ENCODE peak calls at places on chromosome 7, in nine cellular contexts. One of them, this sample, is unnamed.

GRCh38 chr7:107233174-107233573 is 64.4 kb downstream of the HBP1 start:
- DNase-seq in sigmoid colon: no peak
- DNase-seq in breast epithelium: no peak
- DNase-seq in HCT116: no peak
- DNase-seq in spleen: no peak
- DNase-seq in CD8-positive, alpha-beta T cell: no peak
- DNase-seq in cardiac muscle cell: no peak
- DNase-seq in effector memory CD4-positive, alpha-beta T cell: no peak
- DNase-seq in CD8-positive, alpha-beta memory T cell: no peak
- DNase-seq in this sample: no peak

GRCh38 chr7:33072471-33072870 is 9.9 kb upstream of the NT5C3A start:
- DNase-seq in HCT116: no peak
- DNase-seq in sigmoid colon: no peak
- DNase-seq in cardiac muscle cell: no peak
- DNase-seq in CD8-positive, alpha-beta T cell: no peak
- DNase-seq in breast epithelium: no peak
- DNase-seq in effector memory CD4-positive, alpha-beta T cell: no peak
- DNase-seq in spleen: no peak
- DNase-seq in CD8-positive, alpha-beta memory T cell: no peak
- DNase-seq in this sample: no peak

GRCh38 chr7:66250711-66251110 is 45.6 kb downstream of the TPST1 start:
- DNase-seq in HCT116: no peak
- DNase-seq in sigmoid colon: no peak
- DNase-seq in effector memory CD4-positive, alpha-beta T cell: no peak
- DNase-seq in CD8-positive, alpha-beta memory T cell: no peak
- DNase-seq in breast epithelium: no peak
- DNase-seq in spleen: no peak
- DNase-seq in cardiac muscle cell: no peak
- DNase-seq in CD8-positive, alpha-beta T cell: no peak
- DNase-seq in this sample: no peak

GRCh38 chr7:117912421-117912820 is 39.2 kb upstream of the CTTNBP2 start:
- DNase-seq in breast epithelium: no peak
- DNase-seq in effector memory CD4-positive, alpha-beta T cell: no peak
- DNase-seq in CD8-positive, alpha-beta memory T cell: no peak
- DNase-seq in cardiac muscle cell: no peak
- DNase-seq in sigmoid colon: no peak
- DNase-seq in CD8-positive, alpha-beta T cell: no peak
- DNase-seq in spleen: no peak
- DNase-seq in HCT116: no peak
- DNase-seq in this sample: no peak

GRCh38 chr7:75669579-75669978 is 69.2 kb downstream of the HIP1 start:
- DNase-seq in effector memory CD4-positive, alpha-beta T cell: no peak
- DNase-seq in CD8-positive, alpha-beta T cell: no peak
- DNase-seq in spleen: peak; percentile 1
- DNase-seq in sigmoid colon: no peak
- DNase-seq in cardiac muscle cell: no peak
- DNase-seq in breast epithelium: no peak
- DNase-seq in HCT116: no peak
- DNase-seq in CD8-positive, alpha-beta memory T cell: no peak
- DNase-seq in this sample: no peak

GRCh38 chr7:115271332-115272235 is 349.7 kb downstream of the MDFIC start:
- DNase-seq in CD8-positive, alpha-beta T cell: no peak
- DNase-seq in spleen: no peak
- DNase-seq in HCT116: no peak
- DNase-seq in effector memory CD4-positive, alpha-beta T cell: no peak
- DNase-seq in breast epithelium: no peak
- DNase-seq in sigmoid colon: no peak
- DNase-seq in CD8-positive, alpha-beta memory T cell: no peak
- DNase-seq in cardiac muscle cell: no peak
- DNase-seq in this sample: no peak

GRCh38 chr7:16189026-16189715 is 232.2 kb downstream of the CRPPA start:
- DNase-seq in sigmoid colon: no peak
- DNase-seq in HCT116: no peak
- DNase-seq in CD8-positive, alpha-beta T cell: no peak
- DNase-seq in breast epithelium: no peak
- DNase-seq in cardiac muscle cell: no peak
- DNase-seq in effector memory CD4-positive, alpha-beta T cell: no peak
- DNase-seq in spleen: no peak
- DNase-seq in CD8-positive, alpha-beta memory T cell: no peak
- DNase-seq in this sample: no peak

GRCh38 chr7:86950360-86950759 is 109.1 kb downstream of the ELAPOR2 start:
- DNase-seq in CD8-positive, alpha-beta memory T cell: no peak
- DNase-seq in sigmoid colon: no peak
- DNase-seq in effector memory CD4-positive, alpha-beta T cell: no peak
- DNase-seq in breast epithelium: no peak
- DNase-seq in spleen: peak; percentile 80
- DNase-seq in cardiac muscle cell: no peak
- DNase-seq in HCT116: no peak
- DNase-seq in CD8-positive, alpha-beta T cell: no peak
- DNase-seq in this sample: no peak

DNA sequence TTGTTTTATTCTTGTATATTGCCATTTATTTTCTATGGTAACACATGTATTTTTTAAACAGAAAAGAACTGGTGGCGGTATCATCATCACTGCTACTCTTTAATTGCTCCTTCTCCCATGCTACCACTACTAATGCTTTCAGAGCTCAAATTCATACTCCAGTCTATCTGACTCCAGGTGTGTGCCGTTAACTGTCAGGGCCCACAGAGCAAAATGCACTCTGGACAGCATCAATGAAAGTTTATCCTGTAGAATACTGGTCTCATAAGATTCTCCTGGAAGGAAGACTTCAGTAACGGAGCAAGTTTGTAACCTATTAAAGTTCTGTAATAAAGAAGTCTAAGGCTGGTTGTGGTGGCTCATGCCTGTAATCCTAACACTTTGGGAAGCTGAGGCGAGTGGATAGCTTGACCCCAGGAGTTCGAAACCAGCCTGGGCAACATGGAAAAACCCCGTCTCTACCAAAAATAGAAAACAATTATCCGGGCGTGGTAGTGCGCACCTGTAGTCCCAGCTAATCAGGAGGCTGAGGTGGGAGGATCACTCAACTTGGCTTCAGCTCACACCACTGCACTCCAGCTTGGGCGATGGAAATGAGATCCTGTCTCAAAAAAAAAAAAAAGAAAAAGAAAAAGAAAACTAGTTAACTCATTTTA is 18.4 kb downstream of the ZNRF2 start:
- DNase-seq in sigmoid colon: no peak
- DNase-seq in HCT116: no peak
- DNase-seq in spleen: no peak
- DNase-seq in CD8-positive, alpha-beta memory T cell: no peak
- DNase-seq in cardiac muscle cell: no peak
- DNase-seq in CD8-positive, alpha-beta T cell: no peak
- DNase-seq in breast epithelium: no peak
- DNase-seq in effector memory CD4-positive, alpha-beta T cell: no peak
- DNase-seq in this sample: no peak
- H3K4me1 ChIP-seq in sigmoid colon: no peaks in the 10 kb centered on the region
- H3K4me1 ChIP-seq in HCT116: no peaks in the 10 kb centered on the region
- H3K4me1 ChIP-seq in spleen: peaks cover 81% of the 10 kb centered on the region
- H3K4me1 ChIP-seq in CD8-positive, alpha-beta memory T cell: peaks cover 28% of the 10 kb centered on the region
- H3K4me1 ChIP-seq in cardiac muscle cell: peaks cover 39% of the 10 kb centered on the region
- H3K4me1 ChIP-seq in CD8-positive, alpha-beta T cell: peaks cover 19% of the 10 kb centered on the region
- H3K4me1 ChIP-seq in breast epithelium: no peaks in the 10 kb centered on the region
- H3K4me1 ChIP-seq in effector memory CD4-positive, alpha-beta T cell: peaks cover 16% of the 10 kb centered on the region
- H3K4me1 ChIP-seq in this sample: peaks cover 5% of the 10 kb centered on the region

GRCh38 chr7:159013181-159013690 is 131.4 kb downstream of the VIPR2 start:
- DNase-seq in HCT116: no peak
- DNase-seq in sigmoid colon: no peak
- DNase-seq in breast epithelium: no peak
- DNase-seq in effector memory CD4-positive, alpha-beta T cell: no peak
- DNase-seq in CD8-positive, alpha-beta T cell: no peak
- DNase-seq in CD8-positive, alpha-beta memory T cell: no peak
- DNase-seq in spleen: no peak
- DNase-seq in cardiac muscle cell: no peak
- DNase-seq in this sample: no peak

GRCh38 chr7:159015894-159016410 is 128.7 kb downstream of the VIPR2 start:
- DNase-seq in spleen: no peak
- DNase-seq in breast epithelium: no peak
- DNase-seq in HCT116: no peak
- DNase-seq in CD8-positive, alpha-beta T cell: no peak
- DNase-seq in CD8-positive, alpha-beta memory T cell: no peak
- DNase-seq in sigmoid colon: no peak
- DNase-seq in effector memory CD4-positive, alpha-beta T cell: no peak
- DNase-seq in cardiac muscle cell: no peak
- DNase-seq in this sample: no peak

GRCh38 chr7:159015081-159015893 is 129.4 kb downstream of the VIPR2 start:
- DNase-seq in CD8-positive, alpha-beta memory T cell: no peak
- DNase-seq in sigmoid colon: peak; percentile 95
- DNase-seq in breast epithelium: peak; percentile 89
- DNase-seq in effector memory CD4-positive, alpha-beta T cell: no peak
- DNase-seq in HCT116: no peak
- DNase-seq in CD8-positive, alpha-beta T cell: no peak
- DNase-seq in spleen: no peak
- DNase-seq in cardiac muscle cell: peak; percentile 36
- DNase-seq in this sample: peak; percentile 59

GRCh38 chr7:159013825-159014289 is 130.8 kb downstream of the VIPR2 start:
- DNase-seq in cardiac muscle cell: no peak
- DNase-seq in breast epithelium: peak; percentile 35
- DNase-seq in spleen: no peak
- DNase-seq in HCT116: no peak
- DNase-seq in CD8-positive, alpha-beta memory T cell: no peak
- DNase-seq in CD8-positive, alpha-beta T cell: no peak
- DNase-seq in sigmoid colon: no peak
- DNase-seq in effector memory CD4-positive, alpha-beta T cell: no peak
- DNase-seq in this sample: no peak

DNA sequence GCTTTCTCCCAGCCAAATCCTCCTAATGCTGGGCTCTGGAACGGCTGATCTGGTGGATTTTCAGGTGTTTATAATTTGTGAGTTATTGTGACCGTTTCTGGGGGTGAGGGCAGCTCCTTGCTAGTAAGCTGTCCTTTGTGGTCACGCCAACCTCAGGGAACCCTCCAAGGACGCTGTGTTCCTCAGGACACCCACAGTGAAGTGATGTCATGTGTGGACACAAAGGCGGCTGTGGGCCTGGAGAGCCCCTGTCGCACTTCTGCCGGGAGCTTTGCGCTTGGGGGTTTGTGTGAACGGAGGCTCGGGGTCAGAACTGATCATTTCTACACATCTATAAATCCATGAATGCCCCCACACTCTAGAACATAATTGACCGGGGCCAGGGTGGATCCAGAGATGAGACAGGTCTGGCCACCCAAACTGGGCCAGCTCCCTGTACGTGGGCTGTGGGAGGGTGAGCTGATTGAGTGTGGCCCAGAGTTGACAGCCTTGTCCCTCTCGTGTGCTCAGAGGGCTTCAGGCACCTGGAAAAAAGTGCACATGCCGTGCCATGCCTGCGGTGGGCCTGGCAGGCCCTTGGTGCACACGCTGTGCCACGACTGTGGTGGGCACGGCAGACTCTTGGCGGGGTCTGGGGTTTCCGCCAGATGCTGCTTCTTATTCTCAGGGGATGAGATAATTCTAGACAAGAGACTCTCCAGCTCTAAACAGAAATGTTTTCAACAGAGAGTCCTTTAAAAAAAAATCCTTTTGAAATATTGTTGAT is 130.2 kb downstream of the VIPR2 start:
- DNase-seq in cardiac muscle cell: no peak
- DNase-seq in HCT116: no peak
- DNase-seq in CD8-positive, alpha-beta T cell: no peak
- DNase-seq in sigmoid colon: no peak
- DNase-seq in CD8-positive, alpha-beta memory T cell: no peak
- DNase-seq in breast epithelium: peak; percentile 60
- DNase-seq in effector memory CD4-positive, alpha-beta T cell: no peak
- DNase-seq in spleen: no peak
- DNase-seq in this sample: no peak
- H3K4me1 ChIP-seq in cardiac muscle cell: peaks cover 9% of the 10 kb centered on the region
- H3K4me1 ChIP-seq in HCT116: no peaks in the 10 kb centered on the region
- H3K4me1 ChIP-seq in CD8-positive, alpha-beta T cell: no peaks in the 10 kb centered on the region
- H3K4me1 ChIP-seq in sigmoid colon: no peaks in the 10 kb centered on the region
- H3K4me1 ChIP-seq in CD8-positive, alpha-beta memory T cell: no peaks in the 10 kb centered on the region
- H3K4me1 ChIP-seq in breast epithelium: peaks cover 18% of the 10 kb centered on the region
- H3K4me1 ChIP-seq in effector memory CD4-positive, alpha-beta T cell: no peaks in the 10 kb centered on the region
- H3K4me1 ChIP-seq in spleen: peaks cover 5% of the 10 kb centered on the region
- H3K4me1 ChIP-seq in this sample: peaks cover 15% of the 10 kb centered on the region

GRCh38 chr7:2717905-2718702 is 30.1 kb downstream of the AMZ1 start:
- DNase-seq in sigmoid colon: no peak
- DNase-seq in CD8-positive, alpha-beta T cell: no peak
- DNase-seq in breast epithelium: no peak
- DNase-seq in spleen: no peak
- DNase-seq in CD8-positive, alpha-beta memory T cell: no peak
- DNase-seq in effector memory CD4-positive, alpha-beta T cell: no peak
- DNase-seq in cardiac muscle cell: no peak
- DNase-seq in HCT116: no peak
- DNase-seq in this sample: no peak

GRCh38 chr7:2715341-2716231 is 27.6 kb downstream of the AMZ1 start:
- DNase-seq in cardiac muscle cell: peak; percentile 59
- DNase-seq in effector memory CD4-positive, alpha-beta T cell: peak; percentile 44
- DNase-seq in CD8-positive, alpha-beta memory T cell: peak; percentile 56
- DNase-seq in HCT116: no peak
- DNase-seq in breast epithelium: no peak
- DNase-seq in CD8-positive, alpha-beta T cell: no peak
- DNase-seq in spleen: no peak
- DNase-seq in sigmoid colon: no peak
- DNase-seq in this sample: no peak

GRCh38 chr7:2717293-2717904 is 29.4 kb downstream of the AMZ1 start:
- DNase-seq in cardiac muscle cell: peak; percentile 74
- DNase-seq in effector memory CD4-positive, alpha-beta T cell: no peak
- DNase-seq in CD8-positive, alpha-beta T cell: no peak
- DNase-seq in breast epithelium: no peak
- DNase-seq in spleen: peak; percentile 83
- DNase-seq in sigmoid colon: peak; percentile 79
- DNase-seq in CD8-positive, alpha-beta memory T cell: no peak
- DNase-seq in HCT116: no peak
- DNase-seq in this sample: no peak

GRCh38 chr7:2716906-2717292 is 28.9 kb downstream of the AMZ1 start:
- DNase-seq in spleen: no peak
- DNase-seq in sigmoid colon: no peak
- DNase-seq in cardiac muscle cell: no peak
- DNase-seq in effector memory CD4-positive, alpha-beta T cell: no peak
- DNase-seq in CD8-positive, alpha-beta T cell: no peak
- DNase-seq in breast epithelium: no peak
- DNase-seq in HCT116: no peak
- DNase-seq in CD8-positive, alpha-beta memory T cell: no peak
- DNase-seq in this sample: no peak

DNA sequence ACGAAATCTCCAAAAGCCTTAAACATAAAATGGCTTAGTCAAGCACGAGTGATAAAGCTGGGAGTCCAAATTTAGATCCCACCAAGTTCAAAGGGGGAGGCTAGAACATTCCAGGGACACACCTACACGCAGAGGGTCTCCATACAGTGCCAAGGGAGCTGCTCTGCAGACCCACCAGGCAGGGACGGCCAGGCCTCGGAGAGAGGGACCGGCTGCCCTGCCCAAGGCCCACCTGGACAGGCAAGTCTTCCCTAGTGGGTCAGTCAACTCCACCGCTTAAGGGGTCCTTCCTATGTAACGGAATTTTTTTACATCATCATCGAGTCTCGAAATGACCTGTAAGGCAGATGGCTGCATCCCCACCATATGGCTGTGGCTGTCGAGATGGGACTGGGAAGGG is 28.5 kb downstream of the AMZ1 start:
- DNase-seq in HCT116: no peak
- DNase-seq in effector memory CD4-positive, alpha-beta T cell: no peak
- DNase-seq in cardiac muscle cell: no peak
- DNase-seq in breast epithelium: no peak
- DNase-seq in sigmoid colon: no peak
- DNase-seq in spleen: no peak
- DNase-seq in CD8-positive, alpha-beta T cell: no peak
- DNase-seq in CD8-positive, alpha-beta memory T cell: no peak
- DNase-seq in this sample: peak; percentile 30
- H3K4me1 ChIP-seq in HCT116: peaks cover 11% of the 10 kb centered on the region
- H3K4me1 ChIP-seq in effector memory CD4-positive, alpha-beta T cell: peaks cover 36% of the 10 kb centered on the region
- H3K4me1 ChIP-seq in cardiac muscle cell: peaks cover 74% of the 10 kb centered on the region
- H3K4me1 ChIP-seq in breast epithelium: no peaks in the 10 kb centered on the region
- H3K4me1 ChIP-seq in sigmoid colon: no peaks in the 10 kb centered on the region
- H3K4me1 ChIP-seq in spleen: peaks cover 86% of the 10 kb centered on the region
- H3K4me1 ChIP-seq in CD8-positive, alpha-beta T cell: peaks cover 59% of the 10 kb centered on the region
- H3K4me1 ChIP-seq in CD8-positive, alpha-beta memory T cell: peaks cover 52% of the 10 kb centered on the region
- H3K4me1 ChIP-seq in this sample: no peaks in the 10 kb centered on the region

DNA sequence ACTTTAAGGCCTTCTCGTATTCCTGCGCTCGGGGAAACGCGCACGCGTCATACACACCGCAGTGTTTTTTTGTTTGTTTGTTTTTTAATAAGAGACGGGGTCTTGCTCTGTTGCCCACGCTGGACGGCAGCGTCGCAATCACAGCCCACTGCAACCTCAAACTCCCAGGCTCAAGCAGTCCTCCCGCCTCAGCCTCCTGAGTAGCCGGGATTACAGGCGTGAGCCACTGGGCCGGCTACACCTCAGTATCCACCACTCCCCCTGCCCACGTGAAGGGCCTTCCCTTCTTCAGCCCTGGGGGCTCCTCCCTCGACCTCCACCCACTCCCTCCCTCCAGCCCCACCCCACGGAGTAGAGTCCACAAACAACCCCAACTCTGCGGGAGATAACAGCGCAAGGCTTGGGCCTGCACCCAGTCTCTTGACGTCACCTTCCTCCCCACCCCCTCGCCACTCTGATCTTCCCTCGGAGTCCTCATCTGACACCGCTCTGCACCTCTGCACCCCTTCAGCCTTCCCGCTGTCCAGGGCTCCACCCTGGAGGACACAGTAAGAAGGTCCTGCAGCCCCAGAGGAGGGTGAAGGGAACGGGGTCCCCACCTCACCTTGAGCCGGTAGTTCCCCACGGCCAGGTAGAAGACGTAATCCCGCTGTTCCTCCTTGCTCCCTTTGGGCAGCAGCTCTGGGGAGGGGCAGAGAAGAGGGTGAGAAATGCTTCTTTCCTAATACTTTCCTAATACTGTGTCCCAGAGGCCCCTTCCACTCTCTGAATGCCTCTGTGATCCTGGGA is 2.8 kb upstream of the CLDN15 start:
- DNase-seq in sigmoid colon: no peak
- DNase-seq in breast epithelium: no peak
- DNase-seq in CD8-positive, alpha-beta memory T cell: no peak
- DNase-seq in CD8-positive, alpha-beta T cell: no peak
- DNase-seq in HCT116: no peak
- DNase-seq in cardiac muscle cell: no peak
- DNase-seq in spleen: no peak
- DNase-seq in effector memory CD4-positive, alpha-beta T cell: no peak
- DNase-seq in this sample: no peak
- H3K4me1 ChIP-seq in sigmoid colon: no peaks in the 10 kb centered on the region
- H3K4me1 ChIP-seq in breast epithelium: peaks cover 11% of the 10 kb centered on the region
- H3K4me1 ChIP-seq in CD8-positive, alpha-beta memory T cell: peaks cover 20% of the 10 kb centered on the region
- H3K4me1 ChIP-seq in CD8-positive, alpha-beta T cell: peaks cover 13% of the 10 kb centered on the region
- H3K4me1 ChIP-seq in HCT116: peaks cover 9% of the 10 kb centered on the region
- H3K4me1 ChIP-seq in cardiac muscle cell: peaks cover 10% of the 10 kb centered on the region
- H3K4me1 ChIP-seq in spleen: peaks cover 91% of the 10 kb centered on the region
- H3K4me1 ChIP-seq in effector memory CD4-positive, alpha-beta T cell: peaks cover 11% of the 10 kb centered on the region
- H3K4me1 ChIP-seq in this sample: peaks cover 20% of the 10 kb centered on the region